ENCODE peak calls at places on chromosome 7, in nine cellular contexts. One of them, this sample, is unnamed.
A peak's percentile ranks its signal among the peaks of the same experiment; 100 is the strongest.

GRCh38 chr7:143408686-143409551 is at the start of gene EPHA1:
- DNase-seq in K562: peak; percentile 60
- DNase-seq in A673: no peak
- DNase-seq in endothelial cell of umbilical vein: no peak
- DNase-seq in GM23338: peak; percentile 97
- DNase-seq in suprapubic skin: no peak
- DNase-seq in lung: peak; percentile 66
- DNase-seq in brain microvascular endothelial cell: no peak
- DNase-seq in cardiac muscle cell: peak; percentile 30
- DNase-seq in this sample: no peak

GRCh38 chr7:154451480-154452457 is 399.6 kb downstream of the DPP6 start:
- DNase-seq in K562: no peak
- DNase-seq in A673: no peak
- DNase-seq in endothelial cell of umbilical vein: no peak
- DNase-seq in GM23338: no peak
- DNase-seq in suprapubic skin: no peak
- DNase-seq in lung: no peak
- DNase-seq in brain microvascular endothelial cell: no peak
- DNase-seq in cardiac muscle cell: no peak
- DNase-seq in this sample: no peak

GRCh38 chr7:133945497-133945896 is 181.6 kb upstream of the LRGUK start:
- DNase-seq in K562: no peak
- DNase-seq in A673: no peak
- DNase-seq in endothelial cell of umbilical vein: no peak
- DNase-seq in GM23338: no peak
- DNase-seq in suprapubic skin: no peak
- DNase-seq in lung: no peak
- DNase-seq in brain microvascular endothelial cell: peak; percentile 12
- DNase-seq in cardiac muscle cell: peak; percentile 57
- DNase-seq in this sample: no peak

GRCh38 chr7:9958461-9958860 is 1015.2 kb upstream of the PHF14 start:
- DNase-seq in K562: no peak
- DNase-seq in A673: no peak
- DNase-seq in endothelial cell of umbilical vein: no peak
- DNase-seq in GM23338: no peak
- DNase-seq in suprapubic skin: no peak
- DNase-seq in lung: no peak
- DNase-seq in brain microvascular endothelial cell: no peak
- DNase-seq in cardiac muscle cell: no peak
- DNase-seq in this sample: no peak

GRCh38 chr7:142690554-142691182 is 58.6 kb upstream of the PRSS1 start:
- DNase-seq in K562: no peak
- DNase-seq in A673: no peak
- DNase-seq in endothelial cell of umbilical vein: no peak
- DNase-seq in GM23338: no peak
- DNase-seq in suprapubic skin: no peak
- DNase-seq in lung: no peak
- DNase-seq in brain microvascular endothelial cell: no peak
- DNase-seq in cardiac muscle cell: no peak
- DNase-seq in this sample: no peak

GRCh38 chr7:33143996-33144718 is 14.8 kb downstream of the BBS9 start:
- DNase-seq in K562: no peak
- DNase-seq in A673: no peak
- DNase-seq in endothelial cell of umbilical vein: no peak
- DNase-seq in GM23338: no peak
- DNase-seq in suprapubic skin: no peak
- DNase-seq in lung: no peak
- DNase-seq in brain microvascular endothelial cell: no peak
- DNase-seq in cardiac muscle cell: no peak
- DNase-seq in this sample: no peak

GRCh38 chr7:98110249-98111022 is 3.8 kb downstream of the LMTK2 start:
- DNase-seq in K562: no peak
- DNase-seq in A673: no peak
- DNase-seq in endothelial cell of umbilical vein: peak; percentile 85
- DNase-seq in GM23338: peak; percentile 53
- DNase-seq in suprapubic skin: no peak
- DNase-seq in lung: peak; percentile 55
- DNase-seq in brain microvascular endothelial cell: peak; percentile 19
- DNase-seq in cardiac muscle cell: peak; percentile 79
- DNase-seq in this sample: no peak

GRCh38 chr7:158251061-158251965 is 336.3 kb downstream of the PTPRN2 start:
- DNase-seq in K562: no peak
- DNase-seq in A673: no peak
- DNase-seq in endothelial cell of umbilical vein: no peak
- DNase-seq in GM23338: no peak
- DNase-seq in suprapubic skin: no peak
- DNase-seq in lung: no peak
- DNase-seq in brain microvascular endothelial cell: no peak
- DNase-seq in cardiac muscle cell: no peak
- DNase-seq in this sample: no peak

GRCh38 chr7:151244156-151244870 is 4.2 kb downstream of the SMARCD3 start:
- DNase-seq in K562: peak; percentile 88
- DNase-seq in A673: peak; percentile 77
- DNase-seq in endothelial cell of umbilical vein: peak; percentile 61
- DNase-seq in GM23338: peak; percentile 85
- DNase-seq in suprapubic skin: no peak
- DNase-seq in lung: no peak
- DNase-seq in brain microvascular endothelial cell: peak; percentile 52
- DNase-seq in cardiac muscle cell: peak; percentile 64
- DNase-seq in this sample: no peak

GRCh38 chr7:70788276-70788675 is 343.7 kb upstream of the GALNT17 start:
- DNase-seq in K562: no peak
- DNase-seq in A673: no peak
- DNase-seq in endothelial cell of umbilical vein: no peak
- DNase-seq in GM23338: peak; percentile 33
- DNase-seq in suprapubic skin: no peak
- DNase-seq in lung: no peak
- DNase-seq in brain microvascular endothelial cell: no peak
- DNase-seq in cardiac muscle cell: no peak
- DNase-seq in this sample: no peak

GRCh38 chr7:102934670-102935069 is 21.9 kb downstream of the LRRC17 start:
- DNase-seq in K562: no peak
- DNase-seq in A673: no peak
- DNase-seq in endothelial cell of umbilical vein: no peak
- DNase-seq in GM23338: peak; percentile 76
- DNase-seq in suprapubic skin: no peak
- DNase-seq in lung: no peak
- DNase-seq in brain microvascular endothelial cell: no peak
- DNase-seq in cardiac muscle cell: peak; percentile 48
- DNase-seq in this sample: no peak

GRCh38 chr7:2926120-2926897 is 82.2 kb upstream of the GNA12 start:
- DNase-seq in K562: no peak
- DNase-seq in A673: no peak
- DNase-seq in endothelial cell of umbilical vein: no peak
- DNase-seq in GM23338: no peak
- DNase-seq in suprapubic skin: peak; percentile 68
- DNase-seq in lung: no peak
- DNase-seq in brain microvascular endothelial cell: no peak
- DNase-seq in cardiac muscle cell: no peak
- DNase-seq in this sample: no peak

GRCh38 chr7:137903382-137904169 is 56.8 kb upstream of the DGKI start:
- DNase-seq in K562: peak; percentile 79
- DNase-seq in A673: peak; percentile 81
- DNase-seq in endothelial cell of umbilical vein: peak; percentile 79
- DNase-seq in GM23338: peak; percentile 90
- DNase-seq in suprapubic skin: no peak
- DNase-seq in lung: peak; percentile 69
- DNase-seq in brain microvascular endothelial cell: peak; percentile 69
- DNase-seq in cardiac muscle cell: peak; percentile 80
- DNase-seq in this sample: peak; percentile 69

GRCh38 chr7:137904826-137905225 is 58.1 kb upstream of the DGKI start:
- DNase-seq in K562: no peak
- DNase-seq in A673: no peak
- DNase-seq in endothelial cell of umbilical vein: no peak
- DNase-seq in GM23338: no peak
- DNase-seq in suprapubic skin: no peak
- DNase-seq in lung: no peak
- DNase-seq in brain microvascular endothelial cell: no peak
- DNase-seq in cardiac muscle cell: no peak
- DNase-seq in this sample: no peak

GRCh38 chr7:137913985-137914384 is 67.2 kb upstream of the DGKI start:
- DNase-seq in K562: no peak
- DNase-seq in A673: no peak
- DNase-seq in endothelial cell of umbilical vein: no peak
- DNase-seq in GM23338: no peak
- DNase-seq in suprapubic skin: no peak
- DNase-seq in lung: no peak
- DNase-seq in brain microvascular endothelial cell: no peak
- DNase-seq in cardiac muscle cell: no peak
- DNase-seq in this sample: no peak

GRCh38 chr7:137908106-137908505 is 61.3 kb upstream of the DGKI start:
- DNase-seq in K562: no peak
- DNase-seq in A673: no peak
- DNase-seq in endothelial cell of umbilical vein: no peak
- DNase-seq in GM23338: no peak
- DNase-seq in suprapubic skin: no peak
- DNase-seq in lung: no peak
- DNase-seq in brain microvascular endothelial cell: no peak
- DNase-seq in cardiac muscle cell: no peak
- DNase-seq in this sample: no peak

DNA sequence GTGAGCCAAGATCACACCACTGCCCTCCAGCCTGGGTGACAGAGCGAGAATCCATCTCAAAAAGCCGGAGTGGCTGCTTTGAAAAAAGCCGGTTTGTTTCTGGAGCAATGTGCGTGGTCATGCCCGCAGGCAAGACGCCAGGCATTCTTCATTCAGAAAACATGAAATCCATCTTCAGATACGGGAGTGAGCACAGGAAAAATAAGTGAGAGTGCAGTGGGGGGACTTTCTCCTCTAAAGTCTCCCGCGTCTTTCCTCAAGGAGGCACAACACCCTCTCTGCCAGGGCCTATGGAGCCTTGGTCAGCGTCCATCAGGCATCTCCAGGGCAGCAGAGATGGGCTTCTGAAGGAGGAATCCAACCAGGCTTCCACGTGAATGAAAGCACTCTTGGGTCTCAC is 62.3 kb upstream of the DGKI start:
- DNase-seq in K562: no peak
- DNase-seq in A673: no peak
- DNase-seq in endothelial cell of umbilical vein: no peak
- DNase-seq in GM23338: no peak
- DNase-seq in suprapubic skin: no peak
- DNase-seq in lung: no peak
- DNase-seq in brain microvascular endothelial cell: no peak
- DNase-seq in cardiac muscle cell: peak; percentile 44
- DNase-seq in this sample: no peak
- H3K36me3 ChIP-seq in K562: peaks cover 86% of the 10 kb centered on the region
- H3K36me3 ChIP-seq in A673: no peaks in the 10 kb centered on the region
- H3K36me3 ChIP-seq in endothelial cell of umbilical vein: peaks cover 20% of the 10 kb centered on the region
- H3K36me3 ChIP-seq in GM23338: peaks cover 58% of the 10 kb centered on the region
- H3K36me3 ChIP-seq in suprapubic skin: peaks cover 75% of the 10 kb centered on the region
- H3K36me3 ChIP-seq in lung: peaks cover 35% of the 10 kb centered on the region
- H3K36me3 ChIP-seq in brain microvascular endothelial cell: peaks cover 85% of the 10 kb centered on the region
- H3K36me3 ChIP-seq in cardiac muscle cell: peaks cover 34% of the 10 kb centered on the region
- H3K36me3 ChIP-seq in this sample: no peaks in the 10 kb centered on the region

DNA sequence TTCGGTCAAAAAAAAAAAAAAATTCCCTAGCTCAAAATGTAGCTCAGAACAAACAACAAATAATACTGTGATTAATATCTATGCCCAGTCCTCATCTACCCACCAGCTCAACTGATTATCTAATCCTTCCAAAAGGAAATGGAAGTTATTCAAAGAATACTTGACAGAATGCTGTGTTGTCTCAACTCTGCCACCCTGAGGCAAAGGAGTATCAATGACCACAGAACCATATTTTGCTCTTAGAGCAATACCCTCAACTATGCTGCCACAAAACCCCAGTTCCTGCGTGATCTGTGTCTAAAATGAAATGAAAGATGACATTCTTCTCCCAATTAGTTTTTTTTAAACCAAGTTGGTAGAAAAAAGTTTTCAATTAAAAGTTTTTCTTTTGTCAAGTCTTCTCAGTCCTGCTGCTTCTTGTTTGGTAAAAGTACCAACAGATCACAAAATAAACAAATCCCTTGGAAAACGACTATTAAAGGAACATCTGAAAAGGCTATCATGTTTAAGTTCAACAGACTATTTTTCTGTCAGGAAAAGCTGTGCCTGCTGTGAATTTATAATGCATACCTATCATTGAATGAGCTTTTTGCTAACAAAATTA is 21.6 kb downstream of the RBM28 start:
- DNase-seq in K562: no peak
- DNase-seq in A673: peak; percentile 73
- DNase-seq in endothelial cell of umbilical vein: peak; percentile 47
- DNase-seq in GM23338: peak; percentile 61
- DNase-seq in suprapubic skin: no peak
- DNase-seq in lung: no peak
- DNase-seq in brain microvascular endothelial cell: peak; percentile 33
- DNase-seq in cardiac muscle cell: peak; percentile 65
- DNase-seq in this sample: peak; percentile 13
- H3K36me3 ChIP-seq in K562: peaks cover 99% of the 10 kb centered on the region
- H3K36me3 ChIP-seq in A673: peaks cover 91% of the 10 kb centered on the region
- H3K36me3 ChIP-seq in endothelial cell of umbilical vein: peaks cover 17% of the 10 kb centered on the region
- H3K36me3 ChIP-seq in GM23338: peaks cover 69% of the 10 kb centered on the region
- H3K36me3 ChIP-seq in suprapubic skin: peaks cover 98% of the 10 kb centered on the region
- H3K36me3 ChIP-seq in lung: peaks cover 36% of the 10 kb centered on the region
- H3K36me3 ChIP-seq in brain microvascular endothelial cell: peaks cover 69% of the 10 kb centered on the region
- H3K36me3 ChIP-seq in cardiac muscle cell: peaks cover 66% of the 10 kb centered on the region
- H3K36me3 ChIP-seq in this sample: peaks cover 41% of the 10 kb centered on the region

DNA sequence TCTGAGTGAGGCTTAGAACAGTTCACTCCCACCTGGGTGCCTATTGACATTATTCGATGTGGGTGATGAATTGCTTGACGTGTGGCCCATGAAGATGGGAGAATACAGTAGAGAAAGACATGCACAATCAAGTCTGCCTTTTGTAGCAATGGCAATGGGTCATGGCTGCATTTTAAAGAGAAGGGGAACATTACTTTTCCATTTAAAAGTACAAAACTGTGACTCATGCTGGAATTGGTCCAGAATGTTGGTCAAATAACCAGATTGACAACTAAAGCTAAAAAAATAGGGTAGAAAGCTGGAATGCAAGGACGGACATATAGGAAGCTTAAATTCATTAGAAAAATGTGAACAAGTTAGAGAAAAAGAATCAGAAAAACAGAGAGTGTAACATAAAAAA is 104.1 kb upstream of the SLC25A13 start:
- DNase-seq in K562: no peak
- DNase-seq in A673: peak; percentile 22
- DNase-seq in endothelial cell of umbilical vein: peak; percentile 78
- DNase-seq in GM23338: no peak
- DNase-seq in suprapubic skin: no peak
- DNase-seq in lung: no peak
- DNase-seq in brain microvascular endothelial cell: peak; percentile 37
- DNase-seq in cardiac muscle cell: peak; percentile 5
- DNase-seq in this sample: no peak
- H3K36me3 ChIP-seq in K562: no peaks in the 10 kb centered on the region
- H3K36me3 ChIP-seq in A673: no peaks in the 10 kb centered on the region
- H3K36me3 ChIP-seq in endothelial cell of umbilical vein: no peaks in the 10 kb centered on the region
- H3K36me3 ChIP-seq in GM23338: no peaks in the 10 kb centered on the region
- H3K36me3 ChIP-seq in suprapubic skin: no peaks in the 10 kb centered on the region
- H3K36me3 ChIP-seq in lung: no peaks in the 10 kb centered on the region
- H3K36me3 ChIP-seq in brain microvascular endothelial cell: no peaks in the 10 kb centered on the region
- H3K36me3 ChIP-seq in cardiac muscle cell: no peaks in the 10 kb centered on the region
- H3K36me3 ChIP-seq in this sample: no peaks in the 10 kb centered on the region

DNA sequence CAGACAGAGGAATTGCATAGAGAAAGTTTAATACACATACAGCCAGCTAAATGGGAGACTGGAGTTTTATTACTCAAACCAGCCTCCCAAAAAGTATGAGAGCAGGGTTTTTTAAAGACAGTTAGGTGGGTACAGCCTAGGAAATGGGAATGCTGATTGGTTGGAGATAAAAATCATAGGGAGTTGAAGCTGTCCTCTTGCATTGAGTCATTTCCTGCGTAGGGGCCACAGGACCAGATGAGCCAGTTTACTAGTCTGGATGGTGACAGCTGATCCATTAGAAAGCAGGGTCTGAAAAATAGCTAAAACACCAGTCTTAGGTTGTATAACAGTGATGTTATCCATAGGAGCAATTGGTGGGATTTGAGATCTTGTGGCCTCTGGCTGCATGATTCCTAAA is 76.1 kb upstream of the POM121L12 start:
- DNase-seq in K562: no peak
- DNase-seq in A673: no peak
- DNase-seq in endothelial cell of umbilical vein: peak; percentile 25
- DNase-seq in GM23338: no peak
- DNase-seq in suprapubic skin: no peak
- DNase-seq in lung: no peak
- DNase-seq in brain microvascular endothelial cell: no peak
- DNase-seq in cardiac muscle cell: no peak
- DNase-seq in this sample: no peak
- H3K36me3 ChIP-seq in K562: no peaks in the 10 kb centered on the region
- H3K36me3 ChIP-seq in A673: no peaks in the 10 kb centered on the region
- H3K36me3 ChIP-seq in endothelial cell of umbilical vein: no peaks in the 10 kb centered on the region
- H3K36me3 ChIP-seq in GM23338: no peaks in the 10 kb centered on the region
- H3K36me3 ChIP-seq in suprapubic skin: no peaks in the 10 kb centered on the region
- H3K36me3 ChIP-seq in lung: no peaks in the 10 kb centered on the region
- H3K36me3 ChIP-seq in brain microvascular endothelial cell: no peaks in the 10 kb centered on the region
- H3K36me3 ChIP-seq in cardiac muscle cell: no peaks in the 10 kb centered on the region
- H3K36me3 ChIP-seq in this sample: no peaks in the 10 kb centered on the region